ENCODE peak calls at places on chromosomes 2 and 18, in ten cellular contexts. W, A, X, V, K, F, T, J, U and L are unnamed samples.

GRCh38 chr2:215870088-215870490 is 143.3 kb downstream of the MREG start:
- DNase-seq in W (no peak), A (no peak), X (no peak), V (no peak), K (no peak), F (no peak), T (no peak), J (no peak), U (no peak), L (no peak)

GRCh38 chr2:25808006-25808383 is 70.3 kb downstream of the ASXL2 start:
- DNase-seq in W (no peak), A (no peak), X (no peak), V (no peak), K (no peak), F (no peak), T (no peak), J (no peak), U (no peak), L (no peak)

GRCh38 chr18:76977681-76978234 is 154.8 kb downstream of the MBP start:
- DNase-seq in W (no peak), A (no peak), X (no peak), V (no peak), K (no peak), F (peak), T (no peak), J (no peak), U (no peak), L (no peak)

GRCh38 chr2:181566643-181567042 is 90.3 kb downstream of the CERKL start:
- DNase-seq in W (no peak), A (no peak), X (no peak), V (no peak), K (no peak), F (no peak), T (no peak), J (no peak), U (no peak), L (no peak)

GRCh38 chr18:63342206-63342605 is 22.6 kb upstream of the BCL2 start:
- DNase-seq in W (no peak), A (peak), X (no peak), V (no peak), K (no peak), F (peak), T (no peak), J (no peak), U (peak), L (no peak)

GRCh38 chr2:86274265-86274917 is 63.0 kb downstream of the REEP1 start:
- DNase-seq in W (no peak), A (no peak), X (no peak), V (no peak), K (peak), F (peak), T (no peak), J (no peak), U (no peak), L (no peak)

GRCh38 chr18:62018034-62018760 is 125.4 kb upstream of the RNF152 start:
- DNase-seq in W (peak), A (no peak), X (no peak), V (peak), K (no peak), F (no peak), T (no peak), J (no peak), U (peak), L (peak)

GRCh38 chr2:221289389-221289788 is 282.7 kb downstream of the EPHA4 start:
- DNase-seq in W (no peak), A (no peak), X (no peak), V (no peak), K (peak), F (no peak), T (no peak), J (no peak), U (no peak), L (no peak)

GRCh38 chr2:150388289-150388625 is 99.2 kb downstream of the RND3 start:
- DNase-seq in W (no peak), A (no peak), X (no peak), V (no peak), K (no peak), F (no peak), T (no peak), J (no peak), U (no peak), L (no peak)

GRCh38 chr2:111698089-111698488 is 185.9 kb downstream of the ANAPC1 start:
- DNase-seq in W (no peak), A (no peak), X (no peak), V (peak), K (no peak), F (no peak), T (no peak), J (no peak), U (no peak), L (no peak)

GRCh38 chr2:111697560-111697959 is 186.4 kb downstream of the ANAPC1 start:
- DNase-seq in W (peak), A (no peak), X (no peak), V (no peak), K (no peak), F (no peak), T (no peak), J (no peak), U (no peak), L (no peak)

GRCh38 chr2:111701798-111702118 is 182.2 kb downstream of the ANAPC1 start:
- DNase-seq in W (no peak), A (no peak), X (no peak), V (no peak), K (no peak), F (no peak), T (no peak), J (no peak), U (no peak), L (peak)

GRCh38 chr2:111701266-111701665 is 182.7 kb downstream of the ANAPC1 start:
- DNase-seq in W (no peak), A (no peak), X (no peak), V (peak), K (no peak), F (no peak), T (no peak), J (no peak), U (no peak), L (peak)

GRCh38 chr2:111698743-111699554 is 185.0 kb downstream of the ANAPC1 start:
- DNase-seq in W (peak), A (peak), X (peak), V (peak), K (no peak), F (no peak), T (peak), J (no peak), U (peak), L (peak)
- TF ChIP-seq POLR2AphosphoS5 in W (peak), A (peak), X (peak), V (no peak), K (no peak), F (no peak), T (no peak), J (peak), U (peak), L (peak)

GRCh38 chr2:47226124-47227040 is 71.3 kb upstream of the STPG4 start:
- DNase-seq in W (no peak), A (no peak), X (no peak), V (no peak), K (no peak), F (no peak), T (peak), J (no peak), U (no peak), L (no peak)
- TF ChIP-seq EP300 in W (no peak), A (peak), X (no peak), V (no peak), K (no peak), F (no peak), T (no peak), J (no peak), U (no peak), L (no peak)

GRCh38 chr2:101199153-101199810 is 48.1 kb upstream of the TBC1D8 start:
- DNase-seq in W (no peak), A (no peak), X (no peak), V (no peak), K (no peak), F (no peak), T (no peak), J (no peak), U (no peak), L (no peak)
- TF ChIP-seq POLR2AphosphoS5 in W (no peak), A (no peak), X (no peak), V (no peak), K (no peak), F (no peak), T (no peak), J (no peak), U (no peak), L (no peak)

GRCh38 chr2:96913398-96914202 is 43.7 kb upstream of the SEMA4C start:
- DNase-seq in W (peak), A (no peak), X (no peak), V (no peak), K (no peak), F (no peak), T (peak), J (no peak), U (no peak), L (no peak)
- TF ChIP-seq EP300 in W (no peak), A (no peak), X (no peak), V (no peak), K (no peak), F (no peak), T (no peak), J (no peak), U (no peak), L (no peak)

GRCh38 chr18:3261393-3262233 is at the start of gene MYL12B:
- DNase-seq in W (peak), A (peak), X (peak), V (peak), K (no peak), F (peak), T (peak), J (peak), U (peak), L (peak)
- TF ChIP-seq POLR2AphosphoS5 in W (peak), A (peak), X (peak), V (peak), K (peak), F (peak), T (peak), J (peak), U (peak), L (peak)

DNA sequence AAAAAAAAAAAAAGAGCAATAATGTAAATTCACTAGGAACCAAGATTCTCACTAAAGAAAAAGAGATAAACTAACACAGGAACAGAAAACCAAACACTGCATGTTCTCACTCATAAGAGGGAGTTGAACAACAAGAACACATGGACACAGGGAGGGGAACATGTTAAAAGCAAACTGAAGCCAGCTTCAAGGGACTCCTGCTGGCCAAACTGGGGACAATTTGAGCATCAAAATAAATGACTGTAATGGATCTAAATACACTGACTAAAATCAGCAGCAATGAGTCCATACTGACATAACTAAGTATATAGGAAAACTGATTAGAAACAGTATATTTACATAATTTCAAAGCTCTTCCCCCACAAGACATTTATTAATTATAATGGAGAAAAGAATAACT is 73.0 kb downstream of the FARSB start:
- DNase-seq in W (no peak), A (no peak), X (no peak), V (no peak), K (no peak), F (no peak), T (peak), J (no peak), U (no peak), L (no peak)
- TF ChIP-seq EP300 in W (no peak), A (no peak), X (no peak), V (no peak), K (no peak), F (no peak), T (no peak), J (no peak), U (no peak), L (no peak)

DNA sequence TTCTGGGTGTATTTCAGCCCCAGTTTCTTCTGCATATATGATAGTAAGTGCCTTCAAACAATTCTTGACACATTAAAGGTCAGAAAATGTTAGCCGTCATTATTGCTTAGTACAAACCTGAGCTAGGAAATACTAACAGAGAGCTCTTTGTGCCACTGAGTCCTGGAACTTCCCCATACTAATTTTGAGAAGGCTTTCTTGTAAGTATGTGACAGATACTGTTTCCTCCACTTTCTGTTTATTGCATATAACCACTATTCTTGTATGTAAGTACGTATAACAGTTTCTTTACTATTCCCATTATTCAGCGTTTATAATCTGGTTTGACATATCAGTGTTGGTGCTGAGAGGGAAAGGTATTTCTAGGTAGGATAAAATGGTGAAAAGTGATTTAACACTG is 9.8 kb downstream of the PPP1CB start:
- DNase-seq in W (no peak), A (no peak), X (no peak), V (no peak), K (no peak), F (no peak), T (no peak), J (no peak), U (no peak), L (no peak)
- TF ChIP-seq POLR2AphosphoS5 in W (no peak), A (no peak), X (no peak), V (no peak), K (no peak), F (no peak), T (no peak), J (no peak), U (no peak), L (no peak)

DNA sequence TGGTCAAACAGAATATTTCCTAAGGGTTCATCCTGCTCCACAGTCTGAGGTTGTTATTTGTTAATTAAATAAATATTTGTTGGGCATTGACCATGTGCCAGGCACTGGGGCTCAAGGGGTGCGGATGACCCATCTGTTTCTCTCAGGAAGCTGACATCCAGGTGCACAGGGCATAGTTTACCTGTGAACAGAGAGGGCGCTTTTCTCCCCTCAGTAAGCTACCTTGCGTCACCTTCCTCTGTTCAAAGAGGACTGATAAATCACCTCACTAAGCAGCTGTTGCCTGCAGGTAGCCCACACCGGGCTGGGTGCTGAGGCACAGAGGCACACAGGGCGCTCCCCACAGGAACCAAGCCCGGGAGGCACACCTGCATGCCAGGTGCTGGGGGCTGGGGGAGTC is 41.6 kb downstream of the SH3RF3 start:
- DNase-seq in W (no peak), A (no peak), X (no peak), V (no peak), K (no peak), F (no peak), T (no peak), J (peak), U (no peak), L (no peak)
- TF ChIP-seq EP300 in W (no peak), A (no peak), X (no peak), V (no peak), K (no peak), F (no peak), T (no peak), J (no peak), U (no peak), L (no peak)

DNA sequence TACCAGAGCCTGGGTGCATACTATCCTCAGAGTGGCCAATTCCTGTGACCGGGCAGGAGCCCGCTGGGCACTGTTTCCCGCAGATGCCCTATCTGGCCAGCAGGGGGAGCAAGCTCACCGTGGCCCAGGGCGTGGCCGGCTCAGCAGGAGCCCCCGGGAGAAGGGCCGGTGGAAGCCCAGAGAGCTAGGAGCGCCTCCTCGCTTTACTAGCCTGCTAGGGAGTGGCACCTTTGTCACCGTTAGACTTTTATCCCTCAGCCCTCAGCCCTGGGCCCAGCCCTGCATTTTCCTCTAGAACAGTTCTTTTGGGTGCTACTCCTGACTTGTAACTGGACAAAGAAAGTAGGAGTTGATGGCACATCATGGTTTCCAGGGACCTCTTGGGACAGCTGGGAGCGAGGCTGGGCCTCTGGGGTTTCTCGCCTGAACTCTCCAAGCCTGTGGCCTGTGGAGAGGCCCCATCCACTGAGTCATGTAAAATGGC is 24.0 kb downstream of the TMEM177 start:
- DNase-seq in W (peak), A (peak), X (peak), V (peak), K (no peak), F (peak), T (peak), J (peak), U (peak), L (no peak)
- TF ChIP-seq POLR2AphosphoS5 in W (no peak), A (no peak), X (no peak), V (no peak), K (no peak), F (no peak), T (no peak), J (no peak), U (no peak), L (no peak)

DNA sequence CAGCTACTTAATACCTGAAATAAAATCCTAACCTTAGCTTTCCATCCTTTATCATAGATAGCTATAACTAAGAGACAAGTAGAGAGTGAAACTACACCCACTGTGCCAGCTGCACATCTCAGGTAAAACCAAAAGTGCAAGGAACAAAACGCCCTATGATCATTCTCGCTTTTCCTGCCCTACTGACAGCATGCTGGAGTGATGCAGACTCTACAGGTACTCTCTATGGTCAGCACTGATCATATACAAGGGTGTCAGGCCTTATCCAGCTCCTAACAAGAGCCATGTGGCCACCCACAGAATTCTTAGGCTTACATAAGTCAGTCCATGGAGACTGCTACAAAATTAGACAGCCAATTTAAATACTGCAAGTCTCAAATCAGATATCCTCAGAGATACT is 45.6 kb downstream of the REV1 start:
- DNase-seq in W (no peak), A (no peak), X (no peak), V (no peak), K (no peak), F (no peak), T (no peak), J (no peak), U (no peak), L (no peak)
- TF ChIP-seq EP300 in W (no peak), A (no peak), X (no peak), V (no peak), K (no peak), F (no peak), T (no peak), J (no peak), U (no peak), L (no peak)